ENCODE peak calls at places on chromosomes 7 and 10, in five cellular contexts. O, T, K, V and Q are unnamed samples.

GRCh38 chr7:102170417-102170970 is 116.2 kb upstream of the SH2B2 start:
- ATAC-seq in O (no peak), T (no peak), K (no peak), V (no peak), Q (no peak)

GRCh38 chr7:49875336-49875735 is 101.9 kb downstream of the VWC2 start:
- ATAC-seq in O (no peak), T (no peak), K (no peak), V (no peak), Q (no peak)

GRCh38 chr10:62454696-62455451 is 80.7 kb downstream of the ZNF365 start:
- ATAC-seq in O (peak), T (no peak), K (no peak), V (no peak), Q (peak)

GRCh38 chr10:49240946-49241345 is 52.8 kb upstream of the TMEM273 start:
- ATAC-seq in O (no peak), T (no peak), K (no peak), V (no peak), Q (no peak)

GRCh38 chr10:59006511-59007306 is 169.7 kb upstream of the PHYHIPL start:
- ATAC-seq in O (no peak), T (no peak), K (peak), V (peak), Q (peak)

GRCh38 chr10:71553371-71553900 is 156.7 kb downstream of the CDH23 start:
- ATAC-seq in O (no peak), T (peak), K (no peak), V (no peak), Q (no peak)

GRCh38 chr10:122149138-122149606 is 121.9 kb upstream of the BTBD16 start:
- ATAC-seq in O (peak), T (no peak), K (no peak), V (no peak), Q (peak)

GRCh38 chr10:46091834-46092522 is 45.9 kb upstream of the MSMB start:
- ATAC-seq in O (peak), T (no peak), K (peak), V (peak), Q (no peak)

GRCh38 chr10:132958886-132959295 is 16.5 kb upstream of the CFAP46 start:
- ATAC-seq in O (no peak), T (no peak), K (no peak), V (no peak), Q (no peak)

GRCh38 chr7:121195010-121195409 is 133.8 kb upstream of the WNT16 start:
- ATAC-seq in O (no peak), T (no peak), K (no peak), V (no peak), Q (no peak)

GRCh38 chr7:114718861-114719260 is 203.0 kb upstream of the MDFIC start:
- ATAC-seq in O (no peak), T (no peak), K (peak), V (no peak), Q (no peak)

GRCh38 chr7:42735081-42735480 is 176.8 kb downstream of the C7orf25 start:
- ATAC-seq in O (no peak), T (no peak), K (no peak), V (no peak), Q (no peak)

GRCh38 chr7:133155642-133156041 is 73.8 kb upstream of the CHCHD3 start:
- ATAC-seq in O (no peak), T (no peak), K (no peak), V (no peak), Q (no peak)

GRCh38 chr7:25802473-25802872 is 349.5 kb upstream of the NFE2L3 start:
- ATAC-seq in O (no peak), T (no peak), K (peak), V (no peak), Q (no peak)

GRCh38 chr7:149261321-149261828 is 621 bp upstream of the ZNF783 start:
- ATAC-seq in O (no peak), T (peak), K (peak), V (peak), Q (no peak)

GRCh38 chr7:153297141-153297540 is 537.6 kb downstream of the ACTR3B start:
- ATAC-seq in O (no peak), T (peak), K (no peak), V (no peak), Q (no peak)

DNA sequence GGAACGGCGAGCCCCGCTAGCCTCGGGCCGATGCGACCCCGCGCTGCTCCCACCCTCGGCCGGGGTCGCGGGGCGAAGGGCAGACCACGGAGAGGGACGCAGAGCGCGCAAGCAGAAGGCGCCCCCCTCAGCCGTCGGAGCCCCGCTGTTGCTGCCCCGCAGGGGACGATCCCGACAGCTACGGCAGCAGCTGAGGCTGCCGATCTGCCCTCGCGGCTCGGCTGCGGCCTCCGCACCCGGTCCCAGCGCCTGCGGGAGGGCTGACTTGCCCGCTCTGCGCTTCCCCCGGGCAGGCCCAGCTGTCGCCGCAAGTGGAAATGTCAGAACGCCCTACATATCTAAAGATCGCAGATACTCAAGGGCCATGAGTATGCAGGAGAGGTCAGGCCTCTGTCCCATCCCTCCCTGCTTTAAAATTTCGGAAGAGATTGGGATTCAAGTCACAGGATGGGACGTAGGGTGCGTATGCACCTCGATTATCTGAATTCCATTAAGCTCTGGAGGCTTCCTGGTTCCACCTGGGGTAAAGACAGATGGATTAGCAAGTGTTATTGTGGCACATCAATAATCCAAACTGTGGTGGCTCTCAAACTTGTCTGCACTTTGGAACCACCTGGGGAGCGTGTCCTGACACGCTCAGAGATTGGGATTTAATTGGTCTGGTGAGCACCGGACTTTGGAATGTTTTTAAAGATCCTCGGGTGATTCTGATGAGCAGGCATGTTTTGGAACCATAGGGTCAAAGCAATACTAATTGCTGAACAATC is at the start of gene CRPPA:
- ATAC-seq in O (peak), T (peak), K (peak), V (peak), Q (peak)
- TF ChIP-seq POLR2A in O (no peak), T (no peak), K (no peak), V (no peak), Q (no peak)

DNA sequence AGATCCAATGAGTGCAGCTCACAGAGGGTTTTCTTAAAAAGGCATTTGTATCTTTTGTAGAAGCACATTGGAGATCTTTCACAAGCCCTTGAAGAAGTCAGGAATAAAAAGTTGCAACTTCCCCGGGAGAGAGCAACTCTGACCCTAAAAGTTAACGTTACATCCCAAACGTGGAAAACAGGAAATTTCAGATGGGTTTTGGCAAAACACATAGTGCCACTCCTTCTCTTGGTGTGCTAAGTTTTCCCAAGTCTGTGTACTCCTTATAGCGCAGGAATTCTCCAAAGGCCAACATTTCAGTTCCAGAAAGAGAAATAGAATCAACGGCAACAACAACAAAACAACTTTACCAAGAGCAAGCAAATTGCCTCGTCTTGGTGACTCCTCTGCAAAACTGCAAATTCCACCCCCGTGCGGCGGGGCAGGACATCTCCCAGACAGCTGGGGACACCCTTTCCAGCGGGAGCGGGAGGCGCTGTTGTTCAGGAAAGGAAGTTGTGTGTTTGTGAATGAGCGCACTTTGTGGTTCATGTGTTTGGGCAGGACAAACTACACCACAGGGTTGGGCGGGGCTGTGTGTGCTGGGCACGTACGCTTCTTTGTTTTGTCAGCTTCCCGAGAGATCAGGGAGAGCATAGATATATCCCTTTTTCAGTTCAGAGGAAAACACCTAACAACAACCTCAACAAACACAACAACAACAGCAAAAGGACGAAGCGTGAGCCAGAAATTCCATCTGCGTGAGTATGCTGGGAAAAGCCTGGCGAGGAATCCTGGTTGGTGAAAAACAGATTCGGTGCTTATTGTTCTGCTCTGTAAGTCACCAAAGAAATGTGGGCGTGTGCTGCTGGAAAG is 294.7 kb upstream of the PITRM1 start:
- ATAC-seq in O (peak), T (no peak), K (no peak), V (no peak), Q (peak)
- TF ChIP-seq EP300 in O (peak), T (no peak), K (no peak), V (no peak), Q (no peak)

GRCh38 chr7:101126651-101127459 is at the start of gene SERPINE1:
- ATAC-seq in O (peak), T (peak), K (peak), V (peak), Q (peak)
- H3K4me3 ChIP-seq in O (peak), T (no peak), K (no peak), V (peak), Q (no peak)

GRCh38 chr7:3560495-3560894 is 259.4 kb downstream of the SDK1 start:
- ATAC-seq in O (no peak), T (no peak), K (no peak), V (no peak), Q (no peak)

GRCh38 chr7:3568516-3568915 is 267.5 kb downstream of the SDK1 start:
- ATAC-seq in O (no peak), T (no peak), K (no peak), V (no peak), Q (no peak)

GRCh38 chr7:3561908-3562307 is 260.9 kb downstream of the SDK1 start:
- ATAC-seq in O (no peak), T (no peak), K (no peak), V (no peak), Q (no peak)

GRCh38 chr7:3559178-3559765 is 258.2 kb downstream of the SDK1 start:
- ATAC-seq in O (no peak), T (no peak), K (no peak), V (no peak), Q (peak)

GRCh38 chr7:3564231-3564630 is 263.2 kb downstream of the SDK1 start:
- ATAC-seq in O (no peak), T (no peak), K (no peak), V (no peak), Q (no peak)
- TF ChIP-seq POLR2A in O (no peak), T (no peak), K (no peak), V (no peak), Q (no peak)

GRCh38 chr7:28724563-28724962 is 233.6 kb downstream of the TRIL start:
- ATAC-seq in O (no peak), T (no peak), K (no peak), V (no peak), Q (no peak)
- TF ChIP-seq EP300 in O (no peak), T (no peak), K (no peak), V (no peak), Q (no peak)

GRCh38 chr10:26439436-26440090 is 1.4 kb downstream of the APBB1IP start:
- ATAC-seq in O (no peak), T (no peak), K (peak), V (no peak), Q (no peak)

GRCh38 chr10:26438534-26439269 is 561 bp downstream of the APBB1IP start:
- ATAC-seq in O (peak), T (no peak), K (peak), V (no peak), Q (peak)

GRCh38 chr10:26441491-26442214 is 3.5 kb downstream of the APBB1IP start:
- ATAC-seq in O (no peak), T (no peak), K (no peak), V (no peak), Q (no peak)

GRCh38 chr10:26437637-26438461 is at the start of gene APBB1IP:
- ATAC-seq in O (peak), T (no peak), K (peak), V (peak), Q (peak)

GRCh38 chr10:26440091-26440445 is 1.9 kb downstream of the APBB1IP start:
- ATAC-seq in O (no peak), T (no peak), K (no peak), V (no peak), Q (no peak)
- H3K4me3 ChIP-seq in O (peak), T (no peak), K (peak), V (no peak), Q (peak)

GRCh38 chr10:30435068-30435422 is 1.1 kb downstream of the MAP3K8 start:
- ATAC-seq in O (no peak), T (peak), K (peak), V (no peak), Q (no peak)

GRCh38 chr10:30434273-30435067 is 486 bp downstream of the MAP3K8 start:
- ATAC-seq in O (peak), T (peak), K (peak), V (peak), Q (peak)

GRCh38 chr10:30432631-30433285 is 1.2 kb upstream of the MAP3K8 start:
- ATAC-seq in O (peak), T (no peak), K (peak), V (no peak), Q (no peak)

GRCh38 chr10:30433286-30433778 is 652 bp upstream of the MAP3K8 start:
- ATAC-seq in O (peak), T (peak), K (peak), V (peak), Q (peak)

GRCh38 chr10:30433779-30434272 is at the start of gene MAP3K8:
- ATAC-seq in O (peak), T (peak), K (peak), V (peak), Q (peak)
- TF ChIP-seq POLR2A in O (no peak), T (no peak), K (peak), V (peak), Q (peak)

DNA sequence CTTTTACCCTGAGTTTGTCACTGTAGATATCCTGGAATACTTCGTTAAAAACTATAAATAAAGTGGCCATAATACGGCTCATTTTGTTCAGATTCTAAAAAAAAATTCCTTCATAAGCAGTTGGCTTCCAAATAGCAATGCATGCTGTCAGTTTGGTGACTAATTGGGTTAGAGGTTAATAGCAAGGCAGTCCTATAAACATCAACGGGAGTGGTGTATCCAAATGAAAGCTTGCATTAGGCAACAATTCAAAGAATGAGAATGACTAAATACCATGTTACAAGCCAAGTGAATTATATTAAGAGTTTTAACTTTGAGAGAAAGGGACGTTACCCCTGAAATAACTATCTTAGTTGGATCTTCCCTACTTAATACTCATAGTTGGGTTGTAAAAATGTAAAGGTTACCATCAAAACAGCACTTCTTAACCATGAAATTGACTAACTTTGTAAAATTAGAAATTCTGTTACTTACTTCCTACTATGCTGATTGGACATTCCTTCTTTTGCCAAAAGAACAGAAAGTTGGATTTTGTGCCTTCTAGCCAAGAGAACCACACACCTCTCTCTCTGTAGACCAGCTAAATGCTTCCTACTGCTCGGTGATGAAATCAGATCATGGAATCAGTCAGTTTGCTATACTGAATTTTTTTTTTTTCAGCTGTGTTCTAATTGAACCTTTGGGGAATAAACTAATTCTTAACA is 98.0 kb downstream of the KAT6B start:
- ATAC-seq in O (peak), T (no peak), K (no peak), V (no peak), Q (peak)
- TF ChIP-seq EP300 in O (no peak), T (no peak), K (no peak), V (no peak), Q (no peak)

DNA sequence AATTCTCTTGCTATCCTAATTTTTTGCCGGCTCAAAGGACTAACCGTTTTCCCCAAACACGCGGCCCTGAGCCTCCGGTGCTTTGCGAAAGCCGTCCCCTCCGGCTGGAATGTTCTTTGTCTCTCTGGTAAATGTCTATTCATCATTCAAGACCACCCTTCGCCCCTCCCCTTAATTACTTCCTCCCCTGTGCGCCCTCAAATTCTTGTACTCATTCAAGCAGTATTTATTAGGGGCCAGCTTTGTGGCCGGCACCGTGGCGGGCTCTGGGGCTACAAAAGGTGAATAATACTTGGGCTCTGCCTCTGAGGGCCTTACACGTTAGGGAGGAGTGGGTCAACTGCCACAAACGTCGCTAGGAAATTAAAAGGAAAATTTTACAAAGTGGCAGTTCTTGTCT is 1.6 kb upstream of the MEST start:
- ATAC-seq in O (no peak), T (no peak), K (no peak), V (no peak), Q (no peak)
- H3K4me3 ChIP-seq in O (peak), T (no peak), K (no peak), V (no peak), Q (no peak)

GRCh38 chr10:8056378-8056777 is 1.9 kb downstream of the GATA3 start:
- ATAC-seq in O (no peak), T (no peak), K (no peak), V (no peak), Q (no peak)

GRCh38 chr10:8054243-8054497 is 318 bp upstream of the GATA3 start:
- ATAC-seq in O (no peak), T (no peak), K (peak), V (no peak), Q (no peak)

GRCh38 chr10:8055420-8056349 is 1.2 kb downstream of the GATA3 start:
- ATAC-seq in O (no peak), T (no peak), K (peak), V (no peak), Q (peak)

GRCh38 chr10:8053446-8054242 is 844 bp upstream of the GATA3 start:
- ATAC-seq in O (peak), T (peak), K (peak), V (no peak), Q (peak)

GRCh38 chr10:8054498-8055407 is at the start of gene GATA3:
- ATAC-seq in O (no peak), T (no peak), K (peak), V (no peak), Q (no peak)
- TF ChIP-seq POLR2A in O (no peak), T (no peak), K (peak), V (no peak), Q (no peak)